ENCODE peak calls at places on chromosomes 16 and 17, in nine cellular contexts. M is GM12878, W is fibroblast of lung, P is GM23248, Q is A549, Z is psoas muscle, I is Peyer's patch, J is adrenal gland, V is neural progenitor cell. X is an unnamed sample. For H3K9me3, the result is how much of the 10 kb centered on the place peaks cover.

GRCh38 chr17:1961187-1961586 is 63.9 kb downstream of the RTN4RL1 start:
- DNase-seq in M (no peak), V (peak), Z (no peak), W (no peak), I (no peak), Q (no peak), P (no peak), J (no peak), X (no peak)

GRCh38 chr16:261031-261691 is 14.6 kb downstream of the RGS11 start:
- DNase-seq in Z (no peak), I (no peak), P (no peak), Q (no peak), W (no peak), M (no peak), J (no peak), V (no peak), X (no peak)

GRCh38 chr16:64362193-64362592 is 759.7 kb downstream of the CDH11 start:
- DNase-seq in Z (no peak), J (peak), P (peak), V (no peak), Q (no peak), M (no peak), W (no peak), I (no peak), X (no peak)

GRCh38 chr17:32876414-32877163 is at the start of gene MYO1D:
- DNase-seq in V (peak), Q (peak), J (peak), P (peak), I (peak), W (no peak), M (no peak), Z (peak), X (peak)

GRCh38 chr16:68995011-68995504 is 110.4 kb upstream of the HAS3 start:
- DNase-seq in W (peak), Q (peak), J (no peak), P (peak), I (no peak), Z (no peak), V (peak), M (no peak), X (no peak)

GRCh38 chr16:15141586-15141985 is 47.5 kb upstream of the RRN3 start:
- DNase-seq in Z (no peak), V (no peak), M (no peak), P (peak), Q (no peak), I (no peak), J (no peak), W (no peak), X (peak)

GRCh38 chr16:46800494-46800893 is 30.5 kb downstream of the C16orf87 start:
- DNase-seq in J (no peak), V (no peak), P (no peak), Z (no peak), Q (no peak), M (no peak), I (no peak), W (no peak), X (no peak)

GRCh38 chr16:31875112-31875803 is 1.7 kb downstream of the ZNF267 start:
- DNase-seq in W (no peak), Z (no peak), V (no peak), Q (no peak), P (peak), I (no peak), M (no peak), J (peak), X (no peak)

GRCh38 chr17:17774009-17774881 is 62.5 kb downstream of the SREBF1 start:
- DNase-seq in M (no peak), Z (peak), W (peak), J (peak), Q (peak), P (peak), V (no peak), I (no peak), X (no peak)

GRCh38 chr16:72910875-72911274 is 137.1 kb downstream of the ZFHX3 start:
- DNase-seq in M (no peak), Q (no peak), W (no peak), Z (no peak), J (no peak), P (no peak), I (no peak), V (peak), X (no peak)

GRCh38 chr16:3670711-3671110 is 16.2 kb downstream of the DNASE1 start:
- DNase-seq in W (no peak), Z (peak), P (no peak), M (no peak), I (no peak), J (no peak), V (no peak), Q (no peak), X (peak)

GRCh38 chr17:74190154-74190553 is 13.3 kb upstream of the RPL38 start:
- DNase-seq in Q (peak), W (peak), I (no peak), Z (no peak), P (peak), J (no peak), M (no peak), V (peak), X (no peak)

GRCh38 chr16:84598391-84598750 is 19.5 kb downstream of the COTL1 start:
- DNase-seq in M (no peak), Z (no peak), P (no peak), Q (no peak), W (peak), I (peak), V (peak), J (no peak), X (no peak)

GRCh38 chr16:87391324-87391949 is 699 bp upstream of the MAP1LC3B start:
- DNase-seq in I (no peak), W (peak), Q (no peak), V (peak), Z (peak), M (no peak), J (peak), P (peak), X (peak)

GRCh38 chr16:85627835-85628556 is 14.9 kb downstream of the GSE1 start:
- DNase-seq in Z (peak), J (no peak), W (no peak), I (no peak), V (no peak), Q (no peak), M (no peak), P (no peak), X (no peak)

GRCh38 chr17:11144358-11145233 is 96.4 kb upstream of the SHISA6 start:
- DNase-seq in Z (no peak), Q (peak), V (peak), P (peak), I (no peak), W (peak), M (no peak), J (peak), X (no peak)

GRCh38 chr17:78360371-78361226 is 722 bp upstream of the SOCS3 start:
- DNase-seq in Q (peak), P (peak), Z (peak), W (peak), M (no peak), V (peak), I (peak), J (peak), X (peak)

GRCh38 chr17:80248894-80249710 is 11.6 kb upstream of the RNF213 start:
- DNase-seq in I (no peak), J (no peak), W (no peak), M (no peak), V (no peak), Z (peak), P (no peak), Q (no peak), X (no peak)

GRCh38 chr16:52548261-52549010 is 1.5 kb upstream of the TOX3 start:
- DNase-seq in Z (no peak), M (no peak), Q (no peak), J (no peak), W (no peak), V (peak), I (no peak), P (no peak), X (no peak)

GRCh38 chr17:68431661-68432071 is 25.6 kb downstream of the WIPI1 start:
- DNase-seq in P (peak), W (peak), M (no peak), Q (peak), Z (no peak), I (peak), J (peak), V (peak), X (no peak)

GRCh38 chr16:12651765-12652531 is 151.7 kb downstream of the CPPED1 start:
- DNase-seq in I (no peak), Z (no peak), M (no peak), P (no peak), J (no peak), W (no peak), Q (no peak), V (peak), X (no peak)

GRCh38 chr16:12649356-12649755 is 154.3 kb downstream of the CPPED1 start:
- DNase-seq in Z (no peak), I (no peak), J (no peak), W (no peak), P (no peak), Q (no peak), M (no peak), V (no peak), X (no peak)

GRCh38 chr16:12643034-12643455 is 160.6 kb downstream of the CPPED1 start:
- DNase-seq in P (no peak), J (no peak), I (no peak), M (no peak), Z (no peak), W (no peak), V (no peak), Q (no peak), X (no peak)

GRCh38 chr16:12646098-12646489 is 157.6 kb downstream of the CPPED1 start:
- DNase-seq in V (no peak), W (no peak), Z (no peak), Q (no peak), I (no peak), J (no peak), P (no peak), M (no peak), X (no peak)

DNA sequence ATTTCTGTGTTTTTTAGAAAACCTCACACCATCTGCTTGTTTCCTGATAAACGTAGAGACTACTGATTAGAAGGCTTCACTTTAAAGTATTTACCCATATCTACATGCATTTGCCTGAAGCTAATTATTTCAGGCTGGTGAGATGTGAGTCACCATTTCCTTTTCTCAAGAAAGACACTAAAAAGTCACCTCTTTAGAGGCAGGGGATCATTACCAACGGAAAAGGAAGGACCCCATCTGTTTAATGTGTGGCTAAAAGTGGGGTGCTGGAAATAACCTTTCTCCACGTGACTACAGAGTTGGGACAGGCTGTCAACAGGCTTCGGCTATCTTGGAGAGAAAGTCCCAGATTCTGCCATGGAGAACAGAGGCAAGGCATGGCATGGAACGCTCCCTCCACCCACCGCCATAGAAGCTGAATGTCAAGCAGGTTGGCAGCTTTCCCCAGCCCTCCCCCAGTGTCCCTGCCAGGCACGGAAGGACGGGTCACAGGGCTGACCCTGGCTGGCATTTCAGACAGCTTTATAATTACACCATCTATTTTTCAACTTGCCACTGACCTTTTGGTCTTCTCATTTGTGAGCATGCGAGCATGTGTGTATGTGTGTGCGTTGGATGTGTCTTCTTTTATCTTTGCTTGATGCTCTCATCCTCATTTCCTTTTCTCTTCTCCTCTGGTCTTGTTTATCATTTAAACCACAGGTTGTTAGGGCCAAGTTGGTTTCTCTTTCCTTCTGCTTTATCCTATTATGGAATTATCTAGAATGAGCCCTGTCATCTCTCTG is 157.0 kb downstream of the CPPED1 start:
- DNase-seq in Q (no peak), W (no peak), M (peak), P (peak), I (no peak), Z (no peak), V (no peak), J (no peak), X (no peak)
- H3K27ac ChIP-seq in Q (peak), W (no peak), M (peak), P (no peak), I (no peak), Z (no peak), V (no peak), J (no peak), X (no peak)

DNA sequence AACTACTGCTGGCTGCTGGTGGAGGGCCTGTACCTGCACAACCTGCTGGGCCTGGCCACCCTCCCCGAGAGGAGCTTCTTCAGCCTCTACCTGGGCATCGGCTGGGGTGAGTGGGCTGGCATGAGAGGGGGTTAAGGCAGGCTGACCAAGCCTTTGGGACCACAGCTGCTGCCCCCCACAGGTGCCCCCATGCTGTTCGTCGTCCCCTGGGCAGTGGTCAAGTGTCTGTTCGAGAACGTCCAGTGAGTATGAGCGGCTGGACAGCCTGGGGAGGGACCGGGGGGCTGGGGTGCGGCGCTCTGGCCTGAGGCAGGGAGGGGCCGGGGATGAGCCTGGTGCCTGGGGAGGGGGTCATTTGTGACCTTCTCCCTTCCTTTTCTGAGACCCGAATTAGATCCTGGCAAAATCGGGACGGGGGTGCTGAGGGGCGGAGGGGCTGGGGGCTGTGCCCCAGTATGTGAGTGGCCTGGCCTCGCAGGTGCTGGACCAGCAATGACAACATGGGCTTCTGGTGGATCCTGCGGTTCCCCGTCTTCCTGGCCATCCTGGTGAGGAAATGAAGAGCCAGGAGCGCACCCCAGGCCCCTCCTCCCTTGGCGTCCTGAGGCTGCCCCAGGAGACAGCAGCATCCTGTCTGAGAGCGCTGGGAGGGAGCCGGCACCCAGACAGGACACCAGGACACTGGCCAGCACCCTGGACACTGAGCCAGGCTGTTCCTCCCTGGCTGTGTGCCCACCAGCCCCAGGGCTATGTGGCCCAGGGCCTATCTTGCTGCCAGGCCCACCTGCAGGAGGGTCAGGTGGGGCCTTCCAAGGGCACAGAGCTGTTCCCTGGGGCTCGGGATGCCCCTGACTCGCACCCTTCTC is 8.0 kb downstream of the GCGR start:
- DNase-seq in W (no peak), V (no peak), I (no peak), Q (no peak), J (no peak), Z (no peak), M (no peak), P (no peak), X (no peak)
- H3K4me3 ChIP-seq in W (no peak), V (no peak), I (no peak), Q (no peak), J (no peak), Z (no peak), M (no peak), P (no peak), X (no peak)

GRCh38 chr17:46002311-46002972 is 3.4 kb downstream of the STH start:
- DNase-seq in J (peak), W (peak), P (peak), I (peak), Z (peak), M (peak), V (peak), Q (peak), X (peak)
- H3K9me3 ChIP-seq in J (under half), W (under half), P (under half), I (under half), Z (under half), M (under half), V (under half), Q (under half), X (under half)

GRCh38 chr17:64128787-64129514 is 993 bp downstream of the ERN1 start:
- DNase-seq in J (peak), P (peak), W (peak), M (no peak), Z (no peak), Q (peak), I (no peak), V (no peak), X (peak)

GRCh38 chr17:64131606-64132270 is 1.8 kb upstream of the ERN1 start:
- DNase-seq in Z (no peak), M (no peak), W (no peak), J (no peak), V (no peak), I (no peak), P (no peak), Q (no peak), X (no peak)

GRCh38 chr17:64129515-64129764 is 504 bp downstream of the ERN1 start:
- DNase-seq in I (no peak), M (no peak), Q (no peak), Z (no peak), J (no peak), W (no peak), V (no peak), P (no peak), X (no peak)

GRCh38 chr17:64130559-64131001 is 636 bp upstream of the ERN1 start:
- DNase-seq in I (peak), P (peak), W (peak), J (peak), Z (no peak), M (peak), V (no peak), Q (no peak), X (peak)

GRCh38 chr17:64129765-64130558 is at the start of gene ERN1:
- DNase-seq in Z (peak), M (peak), J (peak), Q (peak), V (peak), W (peak), I (peak), P (peak), X (peak)
- H3K27ac ChIP-seq in Z (peak), M (peak), J (peak), Q (peak), V (no peak), W (peak), I (peak), P (peak), X (peak)

GRCh38 chr16:27993587-27993986 is 69.9 kb downstream of the GSG1L start:
- DNase-seq in P (no peak), Q (no peak), M (no peak), J (no peak), V (no peak), W (no peak), Z (no peak), I (no peak), X (no peak)
- H3K4me3 ChIP-seq in P (no peak), Q (no peak), M (no peak), J (no peak), V (no peak), W (no peak), Z (no peak), I (no peak), X (no peak)

DNA sequence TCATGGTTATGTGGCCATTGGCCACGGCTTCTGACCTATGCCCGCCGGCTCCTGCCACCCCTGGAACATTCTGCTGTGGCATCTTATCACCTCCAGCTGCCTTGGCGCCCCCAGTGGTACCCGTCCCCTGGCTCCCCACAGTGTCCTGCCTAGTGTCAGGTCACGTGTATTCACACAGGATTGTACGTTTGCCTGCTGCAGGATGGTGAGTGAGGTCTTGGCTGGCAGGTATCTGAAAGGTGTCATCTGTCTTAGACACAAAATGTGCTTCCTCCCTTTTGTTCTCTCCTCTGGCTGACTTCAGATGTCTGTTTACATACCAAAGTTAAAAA is 24.9 kb downstream of the DBNDD1 start:
- DNase-seq in I (no peak), M (no peak), W (no peak), Z (peak), Q (no peak), P (no peak), J (no peak), V (no peak), X (no peak)
- H3K9me3 ChIP-seq in I (under half), M (under half), W (under half), Z (under half), Q (half or more), P (under half), J (under half), V (under half), X (under half)

DNA sequence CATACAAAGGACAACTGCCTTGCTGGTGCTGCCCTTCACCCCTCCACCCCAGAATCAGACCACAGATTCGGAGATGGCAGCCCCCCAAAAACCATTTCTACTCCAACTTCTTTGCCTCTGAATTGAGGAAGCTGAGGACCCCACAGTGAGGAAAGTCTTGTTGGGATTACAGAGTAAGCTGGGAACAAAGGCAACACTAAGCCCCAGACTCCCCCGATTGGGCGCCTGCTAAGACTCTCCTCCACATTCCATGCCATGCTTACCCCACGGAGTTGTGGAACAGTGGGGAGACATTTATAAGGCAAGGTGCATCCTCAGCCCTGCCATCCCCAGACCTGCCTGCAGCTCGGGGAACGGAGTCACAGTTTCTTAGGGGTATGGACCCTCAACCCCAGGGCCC is 1.9 kb downstream of the GIT1 start:
- DNase-seq in I (no peak), J (no peak), V (peak), P (no peak), M (no peak), Q (no peak), W (no peak), Z (no peak), X (no peak)
- H3K27ac ChIP-seq in I (no peak), J (no peak), V (no peak), P (peak), M (no peak), Q (peak), W (no peak), Z (peak), X (no peak)

GRCh38 chr17:48617515-48618365 is 2.6 kb upstream of the HOXB8 start:
- DNase-seq in W (no peak), M (no peak), J (no peak), Q (no peak), V (no peak), Z (no peak), P (peak), I (no peak), X (peak)
- H3K4me3 ChIP-seq in W (peak), M (no peak), J (no peak), Q (no peak), V (no peak), Z (no peak), P (no peak), I (no peak), X (no peak)